ENCODE peak calls at places on chromosomes 13 and 19, in nine cellular contexts. X, V, B, F, I, O, G, D and J are unnamed samples.
A peak's percentile ranks its signal among the peaks of the same experiment; 100 is the strongest.

GRCh38 chr19:570315-570714 is 2.1 kb upstream of the BSG start:
- DNase-seq in I (peak; percentile 47), O (no peak), X (no peak), B (no peak), D (no peak), G (no peak), F (no peak), V (no peak), J (no peak)

GRCh38 chr13:23806874-23807522 is 82.2 kb downstream of the MIPEP start:
- DNase-seq in D (no peak), V (no peak), F (no peak), B (no peak), O (no peak), I (no peak), X (no peak), G (no peak), J (no peak)

GRCh38 chr13:39347926-39348901 is 254.8 kb downstream of the LHFPL6 start:
- DNase-seq in O (no peak), X (no peak), F (no peak), B (no peak), I (no peak), D (no peak), G (peak; percentile 55), V (no peak), J (no peak)

GRCh38 chr13:96090240-96091101 is 564 bp downstream of the HS6ST3 start:
- DNase-seq in O (no peak), V (no peak), X (peak; percentile 9), B (no peak), G (peak; percentile 57), F (no peak), D (no peak), I (peak; percentile 24), J (no peak)

GRCh38 chr19:10471909-10472308 is 31.2 kb downstream of the KEAP1 start:
- DNase-seq in X (peak; percentile 56), D (no peak), I (peak; percentile 59), F (peak; percentile 58), G (peak; percentile 29), V (no peak), B (no peak), O (no peak), J (no peak)

GRCh38 chr13:108005231-108005630 is 210.1 kb downstream of the LIG4 start:
- DNase-seq in X (no peak), I (no peak), B (no peak), G (no peak), D (no peak), F (no peak), O (no peak), V (no peak), J (no peak)

GRCh38 chr19:19211499-19212432 is at the start of gene NCAN:
- DNase-seq in V (no peak), O (no peak), I (no peak), B (no peak), F (no peak), G (peak; percentile 65), X (no peak), D (no peak), J (no peak)

GRCh38 chr13:27353166-27353583 is 71.2 kb upstream of the GTF3A start:
- DNase-seq in V (no peak), I (no peak), F (peak; percentile 37), D (no peak), B (no peak), X (peak; percentile 45), G (no peak), O (no peak), J (no peak)

GRCh38 chr13:72638059-72638815 is 89.2 kb downstream of the MZT1 start:
- DNase-seq in I (no peak), F (peak; percentile 95), O (no peak), D (no peak), V (no peak), B (no peak), X (no peak), G (no peak), J (no peak)

GRCh38 chr19:33501957-33502356 is 19.6 kb downstream of the PEPD start:
- DNase-seq in D (no peak), V (no peak), O (no peak), B (no peak), X (no peak), G (no peak), F (no peak), I (no peak), J (no peak)

GRCh38 chr13:29503041-29503837 is 92.2 kb downstream of the SLC7A1 start:
- DNase-seq in D (no peak), X (no peak), V (no peak), G (no peak), O (no peak), B (no peak), F (peak; percentile 15), I (peak; percentile 26), J (no peak)

GRCh38 chr19:18117692-18118378 is 20.3 kb downstream of the MAST3 start:
- DNase-seq in G (peak; percentile 95), X (peak; percentile 85), I (peak; percentile 93), O (peak; percentile 93), B (no peak), F (peak; percentile 13), D (no peak), V (peak; percentile 52), J (peak; percentile 75)

GRCh38 chr19:1601613-1602064 is 3.6 kb downstream of the UQCR11 start:
- DNase-seq in X (no peak), B (no peak), V (no peak), G (no peak), D (no peak), O (no peak), F (no peak), I (no peak), J (no peak)